ENCODE peak calls at places on chromosome 12, in eight cellular contexts. W, Z, Y, X, P, N, H and M are unnamed samples.
A peak's percentile ranks its signal among the peaks of the same experiment; 100 is the strongest.

GRCh38 chr12:15829255-15829654 is 40.1 kb upstream of the EPS8 start:
- DNase-seq in W (no peak), Z (no peak), Y (no peak), X (no peak), P (no peak), N (no peak), H (no peak), M (no peak)

GRCh38 chr12:24494401-24494800 is 454.5 kb downstream of the BCAT1 start:
- DNase-seq in W (no peak), Z (no peak), Y (no peak), X (no peak), P (peak; percentile 68), N (no peak), H (no peak), M (no peak)

GRCh38 chr12:122878780-122879612 is 16.9 kb downstream of the VPS37B start:
- DNase-seq in W (no peak), Z (no peak), Y (no peak), X (no peak), P (no peak), N (no peak), H (no peak), M (no peak)

GRCh38 chr12:114311966-114312365 is 94.0 kb downstream of the TBX5 start:
- DNase-seq in W (no peak), Z (no peak), Y (no peak), X (peak; percentile 16), P (peak; percentile 84), N (no peak), H (no peak), M (no peak)

GRCh38 chr12:5099136-5099535 is 55.5 kb downstream of the KCNA5 start:
- DNase-seq in W (no peak), Z (no peak), Y (no peak), X (no peak), P (no peak), N (no peak), H (no peak), M (no peak)

GRCh38 chr12:78951746-78952532 is 87.4 kb downstream of the SYT1 start:
- DNase-seq in W (no peak), Z (no peak), Y (peak; percentile 8), X (no peak), P (peak; percentile 65), N (no peak), H (no peak), M (no peak)

GRCh38 chr12:6074394-6074793 is 50.1 kb downstream of the VWF start:
- DNase-seq in W (no peak), Z (no peak), Y (no peak), X (no peak), P (no peak), N (no peak), H (no peak), M (no peak)

GRCh38 chr12:2165021-2165420 is 112.2 kb downstream of the CACNA1C start:
- DNase-seq in W (no peak), Z (no peak), Y (no peak), X (no peak), P (peak; percentile 55), N (no peak), H (no peak), M (no peak)

GRCh38 chr12:2682301-2683282 is 112.2 kb upstream of the FKBP4 start:
- DNase-seq in W (no peak), Z (no peak), Y (peak; percentile 38), X (no peak), P (peak; percentile 39), N (no peak), H (peak; percentile 36), M (peak; percentile 44)

GRCh38 chr12:80708535-80709328 is 1.3 kb downstream of the MYF6 start:
- DNase-seq in W (no peak), Z (no peak), Y (no peak), X (no peak), P (peak; percentile 35), N (no peak), H (no peak), M (no peak)

GRCh38 chr12:49389092-49389703 is 21.9 kb downstream of the SPATS2 start:
- DNase-seq in W (no peak), Z (no peak), Y (no peak), X (no peak), P (no peak), N (peak; percentile 15), H (no peak), M (peak; percentile 14)

GRCh38 chr12:49733219-49734017 is 7.9 kb upstream of the TMBIM6 start:
- DNase-seq in W (no peak), Z (no peak), Y (no peak), X (no peak), P (no peak), N (no peak), H (no peak), M (no peak)

GRCh38 chr12:85725991-85726390 is 110.2 kb downstream of the RASSF9 start:
- DNase-seq in W (no peak), Z (no peak), Y (no peak), X (no peak), P (peak; percentile 3), N (no peak), H (no peak), M (no peak)

GRCh38 chr12:12403264-12404248 is 46.7 kb downstream of the BORCS5 start:
- DNase-seq in W (no peak), Z (no peak), Y (no peak), X (no peak), P (no peak), N (no peak), H (no peak), M (peak; percentile 77)

GRCh38 chr12:6377667-6377994 is 2.3 kb upstream of the SCNN1A start:
- DNase-seq in W (no peak), Z (peak; percentile 79), Y (no peak), X (no peak), P (no peak), N (no peak), H (no peak), M (no peak)

GRCh38 chr12:113297621-113298471 is 37.1 kb downstream of the SLC8B1 start:
- DNase-seq in W (no peak), Z (no peak), Y (no peak), X (no peak), P (no peak), N (no peak), H (no peak), M (no peak)

GRCh38 chr12:12070674-12071661 is at the start of gene BCL2L14:
- DNase-seq in W (no peak), Z (peak; percentile 33), Y (peak; percentile 30), X (no peak), P (peak; percentile 12), N (no peak), H (no peak), M (peak; percentile 52)

GRCh38 chr12:51183816-51184215 is 10.9 kb upstream of the TFCP2 start:
- DNase-seq in W (no peak), Z (peak; percentile 79), Y (peak; percentile 1), X (no peak), P (peak; percentile 47), N (no peak), H (no peak), M (peak; percentile 61)

GRCh38 chr12:109721276-109721675 is 7.7 kb downstream of the FAM222A start:
- DNase-seq in W (peak; percentile 32), Z (peak; percentile 75), Y (no peak), X (no peak), P (no peak), N (no peak), H (no peak), M (no peak)

GRCh38 chr12:115204957-115205754 is 521.2 kb upstream of the TBX3 start:
- DNase-seq in W (no peak), Z (no peak), Y (peak; percentile 77), X (no peak), P (peak; percentile 72), N (no peak), H (no peak), M (no peak)

GRCh38 chr12:80195143-80195726 is 95.9 kb downstream of the OTOGL start:
- DNase-seq in W (no peak), Z (no peak), Y (peak; percentile 71), X (no peak), P (peak; percentile 64), N (no peak), H (peak; percentile 61), M (peak; percentile 76)

GRCh38 chr12:65778268-65779090 is 45.8 kb upstream of the HMGA2 start:
- DNase-seq in W (no peak), Z (no peak), Y (peak; percentile 70), X (no peak), P (peak; percentile 83), N (no peak), H (no peak), M (no peak)

GRCh38 chr12:94107910-94108309 is 40.5 kb upstream of the PLXNC1 start:
- DNase-seq in W (no peak), Z (no peak), Y (no peak), X (no peak), P (no peak), N (no peak), H (no peak), M (no peak)

GRCh38 chr12:34405286-34406227 is 383.3 kb downstream of the ALG10 start:
- DNase-seq in W (peak; percentile 4), Z (peak; percentile 3), Y (no peak), X (peak; percentile 4), P (no peak), N (peak; percentile 1), H (no peak), M (peak; percentile 2)
- H3K9me3 ChIP-seq in W (no peaks in the 10 kb centered on the region), Z (no peaks in the 10 kb centered on the region), Y (peaks cover 31% of the 10 kb centered on the region), X (peaks cover 54% of the 10 kb centered on the region), P (no peaks in the 10 kb centered on the region), N (no peaks in the 10 kb centered on the region), H (peaks cover 66% of the 10 kb centered on the region), M (peaks cover 13% of the 10 kb centered on the region)

DNA sequence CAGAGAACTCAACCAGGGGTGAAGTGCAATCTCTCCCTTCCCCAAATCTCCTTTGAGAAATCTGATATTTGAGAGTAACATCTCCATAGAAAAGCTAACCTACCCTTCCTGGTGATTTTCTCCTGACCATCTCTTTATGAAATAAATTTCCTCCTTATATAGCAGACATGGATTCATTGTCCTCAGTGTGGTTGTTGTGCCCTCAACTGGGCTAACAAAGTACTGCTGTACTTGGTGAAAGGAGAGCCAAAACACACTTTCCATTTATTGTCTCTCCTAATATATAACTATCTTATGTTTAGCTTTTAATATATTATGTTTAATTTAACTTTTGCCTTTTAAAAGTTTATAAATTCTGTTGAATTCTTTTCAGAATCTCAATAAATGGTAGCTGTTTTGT is 65.1 kb upstream of the SLCO1B1 start:
- DNase-seq in W (no peak), Z (no peak), Y (peak; percentile 50), X (no peak), P (no peak), N (no peak), H (no peak), M (peak; percentile 11)
- H3K9me3 ChIP-seq in W (no peaks in the 10 kb centered on the region), Z (no peaks in the 10 kb centered on the region), Y (no peaks in the 10 kb centered on the region), X (peaks cover 19% of the 10 kb centered on the region), P (no peaks in the 10 kb centered on the region), N (no peaks in the 10 kb centered on the region), H (peaks cover 4% of the 10 kb centered on the region), M (no peaks in the 10 kb centered on the region)

DNA sequence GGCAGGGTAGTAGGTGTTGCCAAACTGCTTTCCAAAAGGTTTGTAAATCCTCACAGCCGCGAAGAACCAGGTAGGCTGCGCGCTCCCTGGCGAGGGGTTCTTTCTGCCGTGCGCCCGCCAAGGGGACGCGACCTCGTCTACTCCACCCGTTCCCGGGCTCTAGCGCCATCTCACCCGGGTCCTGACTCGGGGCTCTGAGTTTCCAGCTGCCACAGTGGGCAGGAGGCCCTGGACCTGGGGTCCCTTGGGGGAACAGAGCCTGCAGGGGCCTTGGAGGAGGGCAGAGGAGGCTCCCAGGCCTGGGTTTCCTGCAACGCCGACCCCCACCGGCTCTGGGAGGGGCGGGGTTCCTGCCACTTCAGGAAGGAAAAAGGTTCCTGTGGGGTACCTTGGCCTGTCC is 706 bp downstream of the ANHX start:
- DNase-seq in W (no peak), Z (no peak), Y (no peak), X (no peak), P (no peak), N (no peak), H (no peak), M (peak; percentile 2)
- H3K9me3 ChIP-seq in W (no peaks in the 10 kb centered on the region), Z (no peaks in the 10 kb centered on the region), Y (no peaks in the 10 kb centered on the region), X (peaks cover 8% of the 10 kb centered on the region), P (no peaks in the 10 kb centered on the region), N (no peaks in the 10 kb centered on the region), H (peaks cover 81% of the 10 kb centered on the region), M (no peaks in the 10 kb centered on the region)

GRCh38 chr12:33222357-33222756 is 217.3 kb downstream of the SYT10 start:
- DNase-seq in W (no peak), Z (no peak), Y (no peak), X (no peak), P (no peak), N (no peak), H (no peak), M (no peak)
- H3K9me3 ChIP-seq in W (no peaks in the 10 kb centered on the region), Z (no peaks in the 10 kb centered on the region), Y (no peaks in the 10 kb centered on the region), X (no peaks in the 10 kb centered on the region), P (no peaks in the 10 kb centered on the region), N (no peaks in the 10 kb centered on the region), H (peaks cover 13% of the 10 kb centered on the region), M (no peaks in the 10 kb centered on the region)